ENCODE peak calls at places on chromosomes 12 and 14, in ten cellular contexts. W, A, Y, C, K, X, H, O, V and U are unnamed samples.

GRCh38 chr14:72619071-72619710 is 274.7 kb downstream of the DPF3 start:
- DNase-seq in H (no peak), W (peak), A (peak), Y (peak), V (peak), X (no peak), K (no peak), O (no peak), C (peak), U (no peak)

GRCh38 chr14:90523544-90523943 is 126.7 kb downstream of the CALM1 start:
- DNase-seq in H (peak), K (no peak), O (no peak), Y (no peak), A (no peak), W (no peak), C (no peak), V (no peak), X (no peak), U (peak)

GRCh38 chr12:108332791-108333382 is 6.2 kb downstream of the CMKLR1 start:
- DNase-seq in H (no peak), C (no peak), W (no peak), V (no peak), O (no peak), Y (peak), A (peak), K (no peak), X (no peak), U (no peak)

GRCh38 chr12:80456513-80456912 is 12.5 kb downstream of the PTPRQ start:
- DNase-seq in X (no peak), V (no peak), A (no peak), H (no peak), W (no peak), O (no peak), C (no peak), K (no peak), Y (no peak), U (no peak)

GRCh38 chr12:109611223-109611622 is 37.6 kb downstream of the MVK start:
- DNase-seq in C (no peak), K (no peak), O (no peak), Y (no peak), A (no peak), H (no peak), V (no peak), X (no peak), W (no peak), U (no peak)

GRCh38 chr12:54980341-54980740 is 4.2 kb downstream of the TESPA1 start:
- DNase-seq in X (no peak), K (no peak), V (no peak), A (no peak), W (no peak), Y (no peak), C (no peak), O (no peak), H (no peak), U (no peak)

GRCh38 chr14:97459180-97459579 is 662.0 kb downstream of the VRK1 start:
- DNase-seq in K (no peak), W (no peak), Y (no peak), H (no peak), A (no peak), O (no peak), V (no peak), X (no peak), C (no peak), U (no peak)

GRCh38 chr12:9760699-9761406 is at the start of gene CD69:
- DNase-seq in W (no peak), C (no peak), O (no peak), H (no peak), X (peak), V (peak), Y (no peak), K (no peak), A (no peak), U (no peak)

GRCh38 chr14:76812093-76812421 is 625 bp downstream of the ANGEL1 start:
- DNase-seq in Y (no peak), C (no peak), A (peak), K (no peak), O (no peak), V (peak), W (no peak), H (no peak), X (no peak), U (no peak)

GRCh38 chr14:61474671-61475070 is 153.3 kb downstream of the PRKCH start:
- DNase-seq in A (no peak), V (no peak), C (no peak), X (no peak), H (no peak), Y (no peak), K (no peak), O (no peak), W (no peak), U (no peak)

GRCh38 chr12:58420496-58420895 is 479.1 kb downstream of the ATP23 start:
- DNase-seq in V (peak), H (no peak), O (no peak), K (no peak), W (no peak), A (no peak), Y (no peak), C (no peak), X (no peak), U (peak)

GRCh38 chr12:120199025-120199424 is 1.9 kb downstream of the RPLP0 start:
- DNase-seq in H (no peak), C (no peak), O (no peak), K (no peak), A (no peak), X (no peak), W (no peak), V (no peak), Y (no peak), U (no peak)

GRCh38 chr12:15688202-15688736 is 100.9 kb downstream of the EPS8 start:
- DNase-seq in K (no peak), V (peak), Y (peak), W (no peak), O (peak), H (peak), C (peak), X (no peak), A (peak), U (no peak)

GRCh38 chr12:69648476-69648875 is 37.8 kb upstream of the LRRC10 start:
- DNase-seq in V (no peak), Y (no peak), O (no peak), H (no peak), W (no peak), C (no peak), A (no peak), X (no peak), K (no peak), U (peak)

GRCh38 chr14:81289516-81289915 is 68.8 kb upstream of the GTF2A1 start:
- DNase-seq in K (no peak), C (no peak), V (no peak), X (no peak), W (no peak), Y (no peak), O (no peak), A (no peak), H (no peak), U (no peak)

GRCh38 chr12:1680804-1681492 is 9.9 kb upstream of the ADIPOR2 start:
- DNase-seq in H (no peak), A (no peak), C (no peak), K (peak), Y (no peak), O (no peak), V (no peak), X (no peak), W (no peak), U (no peak)

GRCh38 chr12:108826807-108827721 is 30.3 kb downstream of the SSH1 start:
- DNase-seq in Y (no peak), H (no peak), X (no peak), O (no peak), A (no peak), V (peak), C (no peak), K (no peak), W (no peak), U (peak)

GRCh38 chr12:90067791-90068190 is 359.2 kb upstream of the ATP2B1 start:
- DNase-seq in A (no peak), V (no peak), X (no peak), O (no peak), H (no peak), Y (no peak), C (no peak), W (no peak), K (no peak), U (no peak)

GRCh38 chr14:99718031-99718810 is 34.1 kb downstream of the CYP46A1 start:
- DNase-seq in W (no peak), C (peak), A (peak), H (no peak), X (no peak), V (no peak), O (no peak), Y (no peak), K (no peak), U (no peak)

GRCh38 chr14:99730876-99731351 is 46.8 kb downstream of the CYP46A1 start:
- DNase-seq in W (no peak), X (no peak), H (peak), K (no peak), A (peak), C (no peak), Y (peak), V (no peak), O (no peak), U (no peak)

GRCh38 chr12:124940393-124941169 is 26.1 kb upstream of the UBC start:
- DNase-seq in V (peak), Y (peak), X (peak), K (no peak), H (peak), A (peak), W (peak), C (peak), O (no peak), U (peak)

GRCh38 chr12:114347861-114348260 is 58.1 kb downstream of the TBX5 start:
- DNase-seq in H (no peak), K (no peak), C (no peak), A (no peak), Y (no peak), V (no peak), X (no peak), W (no peak), O (no peak), U (no peak)